ENCODE peak calls at places on chromosomes 11 and 22, in six cellular contexts. A is T-helper 17 cell, B is mesendoderm, J is heart left ventricle, K is AG20443, M is NCI-H748 treated with DMSO at 0.1 percent for 48 hours. D is an unnamed sample.
A peak's percentile ranks its signal among the peaks of the same experiment; 100 is the strongest.

GRCh38 chr11:127345819-127346459 is 345.4 kb upstream of the KIRREL3 start:
- DNase-seq in J (peak; percentile 19), A (no peak), K (peak; percentile 79), B (peak; percentile 55), M (peak; percentile 2), D (no peak)

GRCh38 chr11:102085864-102086551 is 24.2 kb upstream of the YAP1 start:
- DNase-seq in M (no peak), B (no peak), A (no peak), J (no peak), K (no peak), D (no peak)

GRCh38 chr11:118305726-118306125 is 1.2 kb downstream of the CD3E start:
- DNase-seq in A (no peak), K (no peak), M (no peak), J (no peak), B (no peak), D (no peak)

GRCh38 chr22:46372686-46373085 is 37.2 kb downstream of the TRMU start:
- DNase-seq in B (no peak), A (no peak), M (no peak), J (no peak), K (no peak), D (no peak)

GRCh38 chr11:35477871-35478270 is 47.5 kb downstream of the PAMR1 start:
- DNase-seq in B (peak; percentile 72), M (no peak), A (no peak), K (no peak), J (no peak), D (no peak)

GRCh38 chr11:86627776-86628455 is 44.5 kb downstream of the ME3 start:
- DNase-seq in K (peak; percentile 63), B (no peak), M (no peak), J (peak; percentile 42), A (no peak), D (no peak)

GRCh38 chr11:47087801-47088200 is 88.9 kb downstream of the ARFGAP2 start:
- DNase-seq in J (no peak), M (no peak), K (no peak), A (no peak), B (no peak), D (no peak)

GRCh38 chr11:116122697-116123472 is 618.7 kb upstream of the CADM1 start:
- DNase-seq in A (no peak), J (no peak), M (no peak), B (no peak), K (no peak), D (no peak)

GRCh38 chr22:43750751-43751150 is 61.4 kb downstream of the EFCAB6 start:
- DNase-seq in B (no peak), K (no peak), M (no peak), A (no peak), J (no peak), D (no peak)

GRCh38 chr22:41532908-41533825 is 11.1 kb downstream of the POLR3H start:
- DNase-seq in A (peak; percentile 57), K (peak; percentile 76), M (peak; percentile 23), J (peak; percentile 76), B (peak; percentile 82), D (peak; percentile 89)

GRCh38 chr11:62081378-62082291 is 42.2 kb upstream of the INCENP start:
- DNase-seq in B (peak; percentile 66), K (peak; percentile 89), A (peak; percentile 69), J (peak; percentile 83), M (peak; percentile 74), D (peak; percentile 82)